ENCODE peak calls at places on chromosomes 7 and 10, in seven cellular contexts. Y, J, B, F, P, V and T are unnamed samples.

GRCh38 chr10:17528296-17528862 is 74.0 kb upstream of the ST8SIA6 start:
- DNase-seq in Y (peak), V (no peak), P (no peak), B (no peak), J (no peak), F (no peak), T (no peak)

GRCh38 chr10:84522612-84523462 is 194.4 kb downstream of the CCSER2 start:
- DNase-seq in F (no peak), B (no peak), V (no peak), J (no peak), Y (peak), P (no peak), T (no peak)

GRCh38 chr10:97222346-97222961 is 36.7 kb upstream of the SLIT1 start:
- DNase-seq in Y (no peak), J (no peak), V (peak), B (no peak), P (no peak), F (no peak), T (peak)

GRCh38 chr7:102248081-102248455 is 38.6 kb upstream of the SH2B2 start:
- DNase-seq in Y (no peak), J (no peak), B (no peak), V (no peak), F (no peak), P (no peak), T (no peak)

GRCh38 chr10:125859128-125859817 is 21.8 kb downstream of the DHX32 start:
- DNase-seq in Y (no peak), B (no peak), J (no peak), F (no peak), P (no peak), V (no peak), T (no peak)

GRCh38 chr7:83629117-83629880 is 19.6 kb downstream of the SEMA3E start:
- DNase-seq in P (no peak), F (no peak), B (no peak), V (no peak), J (no peak), Y (no peak), T (no peak)

GRCh38 chr7:7769712-7770111 is 51.3 kb upstream of the RPA3 start:
- DNase-seq in B (no peak), V (no peak), J (no peak), P (no peak), Y (no peak), F (no peak), T (no peak)

GRCh38 chr7:87599336-87599735 is 1.3 kb downstream of the ABCB1 start:
- DNase-seq in J (no peak), P (no peak), V (peak), B (peak), F (no peak), Y (no peak), T (no peak)

GRCh38 chr10:116561026-116561425 is 15.3 kb downstream of the PNLIP start:
- DNase-seq in F (no peak), J (no peak), Y (no peak), B (no peak), V (no peak), P (no peak), T (no peak)

GRCh38 chr7:81186691-81187090 is 267.8 kb upstream of the SEMA3C start:
- DNase-seq in F (peak), B (no peak), J (peak), P (no peak), V (no peak), Y (no peak), T (no peak)

GRCh38 chr7:27115161-27116018 is 12.9 kb upstream of the HOXA2 start:
- DNase-seq in J (peak), V (peak), P (no peak), F (no peak), Y (peak), B (no peak), T (peak)
- H3K4me3 ChIP-seq in J (peak), V (peak), P (no peak), F (peak), Y (peak), B (peak), T (peak)

GRCh38 chr7:116709336-116709735 is 37.3 kb downstream of the MET start:
- DNase-seq in F (no peak), J (no peak), B (no peak), V (no peak), P (no peak), Y (no peak), T (no peak)

GRCh38 chr7:116706668-116707126 is 34.7 kb downstream of the MET start:
- DNase-seq in V (no peak), J (peak), Y (peak), F (peak), B (no peak), P (no peak), T (peak)

GRCh38 chr7:116708861-116709260 is 36.9 kb downstream of the MET start:
- DNase-seq in B (no peak), P (no peak), J (no peak), F (no peak), Y (no peak), V (no peak), T (no peak)

GRCh38 chr7:116707289-116707688 is 35.3 kb downstream of the MET start:
- DNase-seq in B (no peak), V (no peak), P (no peak), J (no peak), F (no peak), Y (no peak), T (no peak)

GRCh38 chr7:116708248-116708647 is 36.3 kb downstream of the MET start:
- DNase-seq in F (no peak), J (peak), P (no peak), B (no peak), V (no peak), Y (no peak), T (no peak)
- H3K4me3 ChIP-seq in F (no peak), J (no peak), P (no peak), B (no peak), V (no peak), Y (no peak), T (no peak)

GRCh38 chr10:93816123-93816747 is 58.5 kb downstream of the LGI1 start:
- DNase-seq in J (peak), B (peak), P (peak), F (peak), Y (peak), V (peak), T (peak)
- H3K4me3 ChIP-seq in J (no peak), B (no peak), P (no peak), F (no peak), Y (no peak), V (no peak), T (no peak)

GRCh38 chr10:19775286-19775685 is 40.9 kb upstream of the PLXDC2 start:
- DNase-seq in P (no peak), F (no peak), Y (no peak), B (no peak), V (no peak), J (no peak), T (no peak)
- H3K4me3 ChIP-seq in P (no peak), F (no peak), Y (no peak), B (no peak), V (no peak), J (no peak), T (no peak)

GRCh38 chr10:6069101-6069931 is 7.1 kb upstream of the IL2RA start:
- DNase-seq in F (no peak), J (no peak), P (no peak), V (no peak), Y (peak), B (no peak), T (no peak)

GRCh38 chr10:6068422-6068821 is 6.3 kb upstream of the IL2RA start:
- DNase-seq in B (peak), Y (no peak), V (no peak), J (no peak), F (no peak), P (no peak), T (no peak)

GRCh38 chr10:6072215-6072941 is 10.2 kb upstream of the IL2RA start:
- DNase-seq in B (no peak), Y (no peak), V (no peak), F (no peak), J (peak), P (no peak), T (no peak)

GRCh38 chr10:6070647-6071046 is 8.5 kb upstream of the IL2RA start:
- DNase-seq in P (no peak), J (no peak), F (no peak), V (no peak), Y (no peak), B (no peak), T (no peak)

DNA sequence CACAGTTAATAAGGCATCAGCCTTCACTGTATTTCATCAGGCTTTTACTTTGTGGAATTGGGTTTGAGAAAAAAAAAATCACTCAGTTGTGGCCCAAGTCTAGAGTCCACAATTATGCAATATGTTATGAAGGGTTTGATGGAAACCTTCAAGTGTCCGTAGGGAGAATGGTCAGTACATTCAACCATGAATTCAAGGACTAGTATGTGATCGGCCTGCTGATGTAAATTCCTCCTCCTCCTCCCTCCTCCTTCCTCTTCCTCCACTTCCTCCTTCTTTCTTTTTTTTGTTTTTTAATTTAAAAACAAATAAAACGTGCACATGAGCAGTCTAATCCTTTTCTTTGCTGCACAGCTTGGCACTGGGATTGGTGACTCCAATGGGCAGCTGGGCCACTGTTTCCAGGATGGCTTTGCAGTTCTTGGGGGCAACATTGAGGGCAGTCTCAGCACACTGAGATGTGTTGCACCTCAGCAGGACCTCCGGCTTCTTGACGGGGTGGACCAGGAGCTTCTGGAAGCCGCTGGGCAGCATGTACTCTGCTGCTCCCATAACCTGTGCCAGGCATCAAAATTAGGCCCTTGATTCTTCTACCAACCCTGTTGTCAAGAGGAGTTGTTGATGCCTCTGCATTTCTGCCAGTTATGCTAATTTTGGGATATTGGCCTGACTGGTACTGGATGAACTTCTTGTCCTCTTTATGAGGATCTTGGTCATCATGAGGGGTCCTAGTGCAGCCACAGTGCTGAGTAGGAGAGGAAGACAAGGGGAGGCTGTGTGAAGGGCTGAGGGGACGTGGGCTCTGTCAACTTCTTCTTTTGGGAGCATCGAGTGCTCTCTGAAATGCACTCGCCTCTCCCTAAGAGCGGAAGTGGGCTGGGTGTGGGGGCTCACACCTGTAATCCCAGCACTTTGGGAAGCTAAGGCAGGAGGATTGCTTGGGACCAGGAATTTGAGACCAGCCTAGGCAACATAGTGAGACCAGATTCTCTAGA is 9.3 kb upstream of the IL2RA start:
- DNase-seq in P (no peak), V (no peak), B (no peak), Y (no peak), F (no peak), J (no peak), T (no peak)
- H3K4me3 ChIP-seq in P (no peak), V (no peak), B (no peak), Y (no peak), F (no peak), J (no peak), T (no peak)

DNA sequence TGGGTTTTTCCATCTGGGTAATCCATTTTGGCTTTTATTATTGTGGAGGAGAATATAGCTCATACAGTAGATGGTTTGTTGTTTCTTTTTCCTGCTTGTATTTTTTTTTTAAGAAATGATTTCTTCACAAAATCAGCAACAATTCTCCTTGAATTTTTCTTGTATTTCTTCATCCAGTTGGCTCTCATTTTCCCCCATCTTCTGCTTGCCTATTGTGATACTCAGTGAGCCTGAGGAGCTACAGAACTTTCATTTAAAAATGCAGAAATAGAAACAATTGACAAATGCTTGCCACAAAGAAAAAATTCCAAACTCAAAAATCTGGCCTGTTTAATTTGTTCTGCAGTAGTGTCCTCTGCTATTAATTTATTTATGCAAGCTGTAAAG is 90.4 kb upstream of the OIT3 start:
- DNase-seq in F (peak), Y (no peak), J (no peak), P (no peak), V (no peak), B (no peak), T (no peak)
- H3K4me3 ChIP-seq in F (peak), Y (peak), J (no peak), P (no peak), V (no peak), B (no peak), T (no peak)